ENCODE peak calls at places on chromosomes 16 and 17, in nine cellular contexts. U, X, M, P, I, T, S, F and C are unnamed samples.

GRCh38 chr16:50889746-50890145 is 147.9 kb downstream of the CYLD start:
- DNase-seq in X (no peak), U (no peak), F (no peak), I (no peak), T (no peak), M (no peak), P (no peak), S (no peak), C (no peak)

GRCh38 chr17:75854111-75854748 is 905 bp downstream of the WBP2 start:
- DNase-seq in F (no peak), U (no peak), X (no peak), I (peak), T (no peak), M (no peak), P (no peak), S (peak), C (no peak)

GRCh38 chr16:88993006-88993787 is 16.2 kb upstream of the CBFA2T3 start:
- DNase-seq in S (no peak), M (no peak), F (no peak), P (peak), T (no peak), X (no peak), U (no peak), I (no peak), C (no peak)

GRCh38 chr17:44599298-44600175 is 42.3 kb downstream of the FZD2 start:
- DNase-seq in U (no peak), S (peak), F (peak), I (peak), M (no peak), P (no peak), T (no peak), X (no peak), C (no peak)

GRCh38 chr16:87634411-87634810 is 32.1 kb downstream of the JPH3 start:
- DNase-seq in S (no peak), F (no peak), P (no peak), X (no peak), T (no peak), U (no peak), I (no peak), M (no peak), C (no peak)

GRCh38 chr17:78240839-78241238 is 9.4 kb downstream of the TMEM235 start:
- DNase-seq in I (no peak), X (no peak), P (no peak), U (no peak), S (no peak), T (no peak), F (no peak), M (no peak), C (no peak)

GRCh38 chr16:83338941-83339340 is 468.8 kb upstream of the HSBP1 start:
- DNase-seq in S (peak), M (no peak), T (no peak), X (no peak), P (no peak), F (no peak), U (no peak), I (no peak), C (no peak)

GRCh38 chr16:23317266-23317661 is 15.2 kb downstream of the SCNN1B start:
- DNase-seq in X (no peak), U (no peak), S (no peak), I (no peak), M (no peak), P (no peak), F (no peak), T (no peak), C (no peak)

GRCh38 chr17:48374650-48375230 is 55.3 kb downstream of the SKAP1 start:
- DNase-seq in I (no peak), F (no peak), T (peak), P (peak), X (peak), S (peak), M (no peak), U (no peak), C (peak)

GRCh38 chr17:17048106-17048505 is 5.8 kb downstream of the MPRIP start:
- DNase-seq in U (no peak), P (no peak), I (no peak), X (no peak), S (no peak), T (no peak), M (no peak), F (no peak), C (no peak)

GRCh38 chr16:66493490-66494401 is 56.2 kb downstream of the TK2 start:
- DNase-seq in P (no peak), U (no peak), S (no peak), F (no peak), X (no peak), T (no peak), I (no peak), M (no peak), C (no peak)

GRCh38 chr16:86388976-86389375 is 121.4 kb upstream of the FOXF1 start:
- DNase-seq in P (no peak), F (no peak), S (no peak), T (no peak), X (no peak), U (no peak), M (no peak), I (no peak), C (no peak)

GRCh38 chr17:17900615-17901520 is 64.1 kb upstream of the SREBF1 start:
- DNase-seq in I (no peak), F (no peak), S (peak), P (no peak), M (no peak), U (no peak), X (no peak), T (no peak), C (no peak)

GRCh38 chr17:71192039-71192555 is 928.7 kb upstream of the SOX9 start:
- DNase-seq in S (no peak), M (no peak), X (no peak), T (no peak), F (no peak), U (no peak), I (no peak), P (no peak), C (no peak)

GRCh38 chr17:81416612-81417011 is 21.4 kb downstream of the BAHCC1 start:
- DNase-seq in X (no peak), U (no peak), T (no peak), P (no peak), M (no peak), S (no peak), I (no peak), F (no peak), C (no peak)